ENCODE peak calls at places on chromosomes 5 and 9, in eight cellular contexts. One of them, this sample, is unnamed.
A peak's percentile ranks its signal among the peaks of the same experiment; 100 is the strongest.

GRCh38 chr5:65395526-65396155 is 86.1 kb downstream of the ADAMTS6 start:
- DNase-seq in HFFc6: no peak
- DNase-seq in cardiac muscle cell: peak; percentile 46
- DNase-seq in A549: no peak
- DNase-seq in endodermal cell: no peak
- DNase-seq in gastrocnemius medialis: no peak
- DNase-seq in lower lobe of right lung: no peak
- DNase-seq in left lung: no peak
- DNase-seq in this sample: no peak

GRCh38 chr5:60945760-60946253 is 802 bp downstream of the NDUFAF2 start:
- DNase-seq in HFFc6: peak; percentile 46
- DNase-seq in cardiac muscle cell: peak; percentile 75
- DNase-seq in A549: peak; percentile 25
- DNase-seq in endodermal cell: peak; percentile 81
- DNase-seq in gastrocnemius medialis: peak; percentile 26
- DNase-seq in lower lobe of right lung: no peak
- DNase-seq in left lung: peak; percentile 44
- DNase-seq in this sample: no peak

GRCh38 chr5:146995878-146996277 is 117.3 kb upstream of the PPP2R2B start:
- DNase-seq in HFFc6: no peak
- DNase-seq in cardiac muscle cell: no peak
- DNase-seq in A549: no peak
- DNase-seq in endodermal cell: no peak
- DNase-seq in gastrocnemius medialis: no peak
- DNase-seq in lower lobe of right lung: no peak
- DNase-seq in left lung: no peak
- DNase-seq in this sample: no peak

GRCh38 chr5:11319851-11320580 is 559.0 kb upstream of the DAP start:
- DNase-seq in HFFc6: no peak
- DNase-seq in cardiac muscle cell: no peak
- DNase-seq in A549: no peak
- DNase-seq in endodermal cell: no peak
- DNase-seq in gastrocnemius medialis: no peak
- DNase-seq in lower lobe of right lung: no peak
- DNase-seq in left lung: no peak
- DNase-seq in this sample: peak; percentile 41

GRCh38 chr5:64635056-64635686 is 55.1 kb upstream of the SHISAL2B start:
- DNase-seq in HFFc6: peak; percentile 11
- DNase-seq in cardiac muscle cell: peak; percentile 59
- DNase-seq in A549: peak; percentile 7
- DNase-seq in endodermal cell: no peak
- DNase-seq in gastrocnemius medialis: no peak
- DNase-seq in lower lobe of right lung: no peak
- DNase-seq in left lung: no peak
- DNase-seq in this sample: no peak

GRCh38 chr9:96611302-96611701 is 8.3 kb downstream of the CDC14B start:
- DNase-seq in HFFc6: no peak
- DNase-seq in cardiac muscle cell: no peak
- DNase-seq in A549: no peak
- DNase-seq in endodermal cell: no peak
- DNase-seq in gastrocnemius medialis: no peak
- DNase-seq in lower lobe of right lung: no peak
- DNase-seq in left lung: no peak
- DNase-seq in this sample: no peak

GRCh38 chr5:8418049-8418426 is 549.1 kb downstream of the MTRR start:
- DNase-seq in HFFc6: peak; percentile 6
- DNase-seq in cardiac muscle cell: no peak
- DNase-seq in A549: no peak
- DNase-seq in endodermal cell: no peak
- DNase-seq in gastrocnemius medialis: no peak
- DNase-seq in lower lobe of right lung: no peak
- DNase-seq in left lung: no peak
- DNase-seq in this sample: no peak

GRCh38 chr5:68449380-68449779 is 233.8 kb downstream of the PIK3R1 start:
- DNase-seq in HFFc6: no peak
- DNase-seq in cardiac muscle cell: no peak
- DNase-seq in A549: no peak
- DNase-seq in endodermal cell: no peak
- DNase-seq in gastrocnemius medialis: peak; percentile 66
- DNase-seq in lower lobe of right lung: no peak
- DNase-seq in left lung: no peak
- DNase-seq in this sample: no peak

GRCh38 chr9:98031935-98032334 is 24.6 kb upstream of the NANS start:
- DNase-seq in HFFc6: peak; percentile 62
- DNase-seq in cardiac muscle cell: no peak
- DNase-seq in A549: no peak
- DNase-seq in endodermal cell: no peak
- DNase-seq in gastrocnemius medialis: no peak
- DNase-seq in lower lobe of right lung: no peak
- DNase-seq in left lung: no peak
- DNase-seq in this sample: no peak

GRCh38 chr9:14062449-14063187 is 251.3 kb downstream of the NFIB start:
- DNase-seq in HFFc6: peak; percentile 45
- DNase-seq in cardiac muscle cell: peak; percentile 88
- DNase-seq in A549: no peak
- DNase-seq in endodermal cell: no peak
- DNase-seq in gastrocnemius medialis: no peak
- DNase-seq in lower lobe of right lung: no peak
- DNase-seq in left lung: no peak
- DNase-seq in this sample: no peak

GRCh38 chr9:92770005-92770995 is 5.7 kb upstream of the BICD2 start:
- DNase-seq in HFFc6: no peak
- DNase-seq in cardiac muscle cell: peak; percentile 38
- DNase-seq in A549: no peak
- DNase-seq in endodermal cell: peak; percentile 79
- DNase-seq in gastrocnemius medialis: no peak
- DNase-seq in lower lobe of right lung: no peak
- DNase-seq in left lung: no peak
- DNase-seq in this sample: no peak

GRCh38 chr5:135184646-135185045 is 150.6 kb upstream of the PITX1 start:
- DNase-seq in HFFc6: no peak
- DNase-seq in cardiac muscle cell: no peak
- DNase-seq in A549: no peak
- DNase-seq in endodermal cell: no peak
- DNase-seq in gastrocnemius medialis: no peak
- DNase-seq in lower lobe of right lung: no peak
- DNase-seq in left lung: no peak
- DNase-seq in this sample: no peak

GRCh38 chr5:88884435-88884877 is 1.5 kb upstream of the MEF2C start:
- DNase-seq in HFFc6: no peak
- DNase-seq in cardiac muscle cell: peak; percentile 27
- DNase-seq in A549: no peak
- DNase-seq in endodermal cell: no peak
- DNase-seq in gastrocnemius medialis: no peak
- DNase-seq in lower lobe of right lung: no peak
- DNase-seq in left lung: no peak
- DNase-seq in this sample: no peak

GRCh38 chr9:136196465-136197371 is 8.2 kb downstream of the LHX3 start:
- DNase-seq in HFFc6: no peak
- DNase-seq in cardiac muscle cell: no peak
- DNase-seq in A549: no peak
- DNase-seq in endodermal cell: peak; percentile 64
- DNase-seq in gastrocnemius medialis: no peak
- DNase-seq in lower lobe of right lung: no peak
- DNase-seq in left lung: no peak
- DNase-seq in this sample: no peak

GRCh38 chr5:178695560-178695959 is 34.9 kb downstream of the ZNF354A start:
- DNase-seq in HFFc6: no peak
- DNase-seq in cardiac muscle cell: no peak
- DNase-seq in A549: no peak
- DNase-seq in endodermal cell: no peak
- DNase-seq in gastrocnemius medialis: no peak
- DNase-seq in lower lobe of right lung: no peak
- DNase-seq in left lung: no peak
- DNase-seq in this sample: no peak

GRCh38 chr5:141947366-141947765 is 10.6 kb downstream of the PCDH12 start:
- DNase-seq in HFFc6: no peak
- DNase-seq in cardiac muscle cell: no peak
- DNase-seq in A549: no peak
- DNase-seq in endodermal cell: no peak
- DNase-seq in gastrocnemius medialis: no peak
- DNase-seq in lower lobe of right lung: no peak
- DNase-seq in left lung: no peak
- DNase-seq in this sample: no peak

GRCh38 chr9:131610231-131610761 is 65.0 kb downstream of the PRRT1B start:
- DNase-seq in HFFc6: peak; percentile 11
- DNase-seq in cardiac muscle cell: peak; percentile 94
- DNase-seq in A549: no peak
- DNase-seq in endodermal cell: peak; percentile 30
- DNase-seq in gastrocnemius medialis: peak; percentile 31
- DNase-seq in lower lobe of right lung: no peak
- DNase-seq in left lung: no peak
- DNase-seq in this sample: no peak

GRCh38 chr5:127844631-127845030 is 141.4 kb downstream of the CCDC192 start:
- DNase-seq in HFFc6: no peak
- DNase-seq in cardiac muscle cell: no peak
- DNase-seq in A549: no peak
- DNase-seq in endodermal cell: peak; percentile 52
- DNase-seq in gastrocnemius medialis: no peak
- DNase-seq in lower lobe of right lung: no peak
- DNase-seq in left lung: no peak
- DNase-seq in this sample: no peak
- TF ChIP-seq CTCF in HFFc6: no peak
- TF ChIP-seq CTCF in cardiac muscle cell: no peak
- TF ChIP-seq CTCF in A549: no peak
- TF ChIP-seq CTCF in endodermal cell: no peak
- TF ChIP-seq CTCF in gastrocnemius medialis: no peak
- TF ChIP-seq CTCF in lower lobe of right lung: no peak
- TF ChIP-seq CTCF in left lung: no peak
- TF ChIP-seq CTCF in this sample: no peak

DNA sequence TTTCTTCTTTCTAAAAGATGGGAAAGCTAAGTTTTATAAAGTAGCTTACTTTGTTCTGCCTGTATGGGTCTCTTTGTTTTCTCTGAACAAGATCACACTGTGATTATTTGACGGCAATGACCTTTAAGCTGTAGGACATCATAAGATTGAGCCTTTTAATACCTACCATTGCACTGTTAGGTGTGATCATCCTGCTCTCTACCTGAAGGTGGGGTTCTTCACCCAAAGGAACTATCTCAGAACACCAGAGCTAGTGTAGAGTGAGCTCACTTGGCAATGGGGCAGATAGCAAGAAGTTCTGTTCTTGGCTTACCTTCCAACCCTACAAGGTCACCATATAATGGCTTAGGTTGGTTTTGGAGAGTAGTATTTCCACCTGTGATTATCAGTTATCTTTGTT is 200.2 kb downstream of the SPATA31D1 start:
- DNase-seq in HFFc6: no peak
- DNase-seq in cardiac muscle cell: no peak
- DNase-seq in A549: no peak
- DNase-seq in endodermal cell: no peak
- DNase-seq in gastrocnemius medialis: no peak
- DNase-seq in lower lobe of right lung: no peak
- DNase-seq in left lung: no peak
- DNase-seq in this sample: no peak
- TF ChIP-seq CTCF in HFFc6: no peak
- TF ChIP-seq CTCF in cardiac muscle cell: no peak
- TF ChIP-seq CTCF in A549: no peak
- TF ChIP-seq CTCF in endodermal cell: peak; percentile 67
- TF ChIP-seq CTCF in gastrocnemius medialis: no peak
- TF ChIP-seq CTCF in lower lobe of right lung: no peak
- TF ChIP-seq CTCF in left lung: no peak
- TF ChIP-seq CTCF in this sample: no peak

DNA sequence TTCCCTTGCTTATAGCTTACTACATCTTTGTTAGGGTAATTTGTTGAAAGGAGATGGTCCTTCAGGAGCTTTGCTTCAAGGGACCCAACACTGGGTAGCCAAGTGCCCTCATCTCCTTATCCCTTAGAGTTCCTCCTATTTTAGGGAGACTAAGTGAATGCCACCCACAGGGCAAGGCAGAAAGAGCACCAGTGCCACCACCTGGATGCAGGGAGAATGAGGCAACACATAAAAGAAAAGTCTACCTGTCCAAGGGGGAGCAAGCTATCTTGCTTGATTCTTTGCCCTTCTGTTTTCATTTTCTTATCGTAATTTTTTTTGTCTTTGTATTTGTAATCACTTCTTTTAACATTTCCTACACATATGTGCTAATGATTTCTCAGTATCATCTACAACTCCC is 205.5 kb downstream of the NPR3 start:
- DNase-seq in HFFc6: peak; percentile 32
- DNase-seq in cardiac muscle cell: peak; percentile 20
- DNase-seq in A549: peak; percentile 13
- DNase-seq in endodermal cell: peak; percentile 84
- DNase-seq in gastrocnemius medialis: no peak
- DNase-seq in lower lobe of right lung: no peak
- DNase-seq in left lung: no peak
- DNase-seq in this sample: peak; percentile 50
- TF ChIP-seq CTCF in HFFc6: peak; percentile 85
- TF ChIP-seq CTCF in cardiac muscle cell: peak; percentile 29
- TF ChIP-seq CTCF in A549: peak; percentile 76
- TF ChIP-seq CTCF in endodermal cell: peak; percentile 81
- TF ChIP-seq CTCF in gastrocnemius medialis: no peak
- TF ChIP-seq CTCF in lower lobe of right lung: peak; percentile 35
- TF ChIP-seq CTCF in left lung: peak; percentile 26
- TF ChIP-seq CTCF in this sample: peak; percentile 54

GRCh38 chr5:177520906-177521513 is 4.2 kb upstream of the DDX41 start:
- DNase-seq in HFFc6: no peak
- DNase-seq in cardiac muscle cell: no peak
- DNase-seq in A549: no peak
- DNase-seq in endodermal cell: no peak
- DNase-seq in gastrocnemius medialis: no peak
- DNase-seq in lower lobe of right lung: no peak
- DNase-seq in left lung: no peak
- DNase-seq in this sample: no peak
- TF ChIP-seq CTCF in HFFc6: peak; percentile 40
- TF ChIP-seq CTCF in cardiac muscle cell: peak; percentile 13
- TF ChIP-seq CTCF in A549: peak; percentile 8
- TF ChIP-seq CTCF in endodermal cell: peak; percentile 49
- TF ChIP-seq CTCF in gastrocnemius medialis: no peak
- TF ChIP-seq CTCF in lower lobe of right lung: no peak
- TF ChIP-seq CTCF in left lung: no peak
- TF ChIP-seq CTCF in this sample: no peak